ENCODE peak calls at places on chromosomes 6 and 20, in eight cellular contexts. One of them, this sample, is unnamed. For H3K36me3, the result is how much of the 10 kb centered on the place peaks cover.

GRCh38 chr6:148915889-148916288 is 169.1 kb downstream of the UST start:
- DNase-seq in psoas muscle: no peak
- DNase-seq in kidney: no peak
- DNase-seq in tibial artery: no peak
- DNase-seq in Caco-2: no peak
- DNase-seq in pancreas: no peak
- DNase-seq in neuronal stem cell: no peak
- DNase-seq in gastrocnemius medialis: no peak
- DNase-seq in this sample: no peak

GRCh38 chr6:135990437-135990836 is 138.9 kb downstream of the PDE7B start:
- DNase-seq in psoas muscle: no peak
- DNase-seq in kidney: no peak
- DNase-seq in tibial artery: no peak
- DNase-seq in Caco-2: no peak
- DNase-seq in pancreas: no peak
- DNase-seq in neuronal stem cell: no peak
- DNase-seq in gastrocnemius medialis: no peak
- DNase-seq in this sample: no peak

GRCh38 chr20:5056801-5057599 is 55.7 kb upstream of the SLC23A2 start:
- DNase-seq in psoas muscle: no peak
- DNase-seq in kidney: no peak
- DNase-seq in tibial artery: peak
- DNase-seq in Caco-2: peak
- DNase-seq in pancreas: no peak
- DNase-seq in neuronal stem cell: no peak
- DNase-seq in gastrocnemius medialis: peak
- DNase-seq in this sample: peak

GRCh38 chr6:88538130-88538706 is 372.1 kb upstream of the CNR1 start:
- DNase-seq in psoas muscle: no peak
- DNase-seq in kidney: no peak
- DNase-seq in tibial artery: no peak
- DNase-seq in Caco-2: no peak
- DNase-seq in pancreas: no peak
- DNase-seq in neuronal stem cell: peak
- DNase-seq in gastrocnemius medialis: no peak
- DNase-seq in this sample: no peak

GRCh38 chr6:165034271-165034741 is 275.1 kb downstream of the C6orf118 start:
- DNase-seq in psoas muscle: no peak
- DNase-seq in kidney: no peak
- DNase-seq in tibial artery: no peak
- DNase-seq in Caco-2: no peak
- DNase-seq in pancreas: no peak
- DNase-seq in neuronal stem cell: no peak
- DNase-seq in gastrocnemius medialis: no peak
- DNase-seq in this sample: no peak

GRCh38 chr6:140052757-140053729 is 678.6 kb upstream of the CITED2 start:
- DNase-seq in psoas muscle: no peak
- DNase-seq in kidney: no peak
- DNase-seq in tibial artery: no peak
- DNase-seq in Caco-2: no peak
- DNase-seq in pancreas: no peak
- DNase-seq in neuronal stem cell: no peak
- DNase-seq in gastrocnemius medialis: no peak
- DNase-seq in this sample: no peak

GRCh38 chr6:106910999-106911949 is 63.3 kb downstream of the CD24 start:
- DNase-seq in psoas muscle: no peak
- DNase-seq in kidney: no peak
- DNase-seq in tibial artery: no peak
- DNase-seq in Caco-2: peak
- DNase-seq in pancreas: no peak
- DNase-seq in neuronal stem cell: no peak
- DNase-seq in gastrocnemius medialis: no peak
- DNase-seq in this sample: no peak

GRCh38 chr6:15065603-15066002 is 180.3 kb upstream of the JARID2 start:
- DNase-seq in psoas muscle: no peak
- DNase-seq in kidney: no peak
- DNase-seq in tibial artery: no peak
- DNase-seq in Caco-2: peak
- DNase-seq in pancreas: no peak
- DNase-seq in neuronal stem cell: no peak
- DNase-seq in gastrocnemius medialis: no peak
- DNase-seq in this sample: no peak

GRCh38 chr6:56767892-56768531 is 125.3 kb upstream of the DST start:
- DNase-seq in psoas muscle: no peak
- DNase-seq in kidney: no peak
- DNase-seq in tibial artery: no peak
- DNase-seq in Caco-2: no peak
- DNase-seq in pancreas: no peak
- DNase-seq in neuronal stem cell: no peak
- DNase-seq in gastrocnemius medialis: no peak
- DNase-seq in this sample: no peak

GRCh38 chr20:46954490-46955038 is 59.9 kb downstream of the EYA2 start:
- DNase-seq in psoas muscle: no peak
- DNase-seq in kidney: no peak
- DNase-seq in tibial artery: no peak
- DNase-seq in Caco-2: no peak
- DNase-seq in pancreas: no peak
- DNase-seq in neuronal stem cell: no peak
- DNase-seq in gastrocnemius medialis: peak
- DNase-seq in this sample: no peak

GRCh38 chr6:26532699-26533523 is 5.3 kb upstream of the HMGN4 start:
- DNase-seq in psoas muscle: peak
- DNase-seq in kidney: peak
- DNase-seq in tibial artery: peak
- DNase-seq in Caco-2: peak
- DNase-seq in pancreas: peak
- DNase-seq in neuronal stem cell: peak
- DNase-seq in gastrocnemius medialis: peak
- DNase-seq in this sample: no peak

GRCh38 chr20:16806061-16806460 is 57.9 kb downstream of the OTOR start:
- DNase-seq in psoas muscle: no peak
- DNase-seq in kidney: no peak
- DNase-seq in tibial artery: no peak
- DNase-seq in Caco-2: no peak
- DNase-seq in pancreas: no peak
- DNase-seq in neuronal stem cell: no peak
- DNase-seq in gastrocnemius medialis: no peak
- DNase-seq in this sample: no peak

GRCh38 chr6:40474937-40475336 is 112.2 kb downstream of the LRFN2 start:
- DNase-seq in psoas muscle: no peak
- DNase-seq in kidney: no peak
- DNase-seq in tibial artery: no peak
- DNase-seq in Caco-2: no peak
- DNase-seq in pancreas: no peak
- DNase-seq in neuronal stem cell: no peak
- DNase-seq in gastrocnemius medialis: no peak
- DNase-seq in this sample: no peak

GRCh38 chr20:1757072-1757471 is 99.5 kb upstream of the SIRPG start:
- DNase-seq in psoas muscle: no peak
- DNase-seq in kidney: no peak
- DNase-seq in tibial artery: no peak
- DNase-seq in Caco-2: no peak
- DNase-seq in pancreas: no peak
- DNase-seq in neuronal stem cell: no peak
- DNase-seq in gastrocnemius medialis: no peak
- DNase-seq in this sample: no peak

GRCh38 chr6:159700970-159701369 is 7.9 kb upstream of the SOD2 start:
- DNase-seq in psoas muscle: no peak
- DNase-seq in kidney: no peak
- DNase-seq in tibial artery: no peak
- DNase-seq in Caco-2: no peak
- DNase-seq in pancreas: no peak
- DNase-seq in neuronal stem cell: no peak
- DNase-seq in gastrocnemius medialis: peak
- DNase-seq in this sample: no peak

GRCh38 chr6:153015094-153015645 is 12.7 kb upstream of the MTRF1L start:
- DNase-seq in psoas muscle: no peak
- DNase-seq in kidney: no peak
- DNase-seq in tibial artery: no peak
- DNase-seq in Caco-2: no peak
- DNase-seq in pancreas: no peak
- DNase-seq in neuronal stem cell: no peak
- DNase-seq in gastrocnemius medialis: no peak
- DNase-seq in this sample: no peak

GRCh38 chr6:153032255-153032882 is 29.9 kb upstream of the MTRF1L start:
- DNase-seq in psoas muscle: no peak
- DNase-seq in kidney: no peak
- DNase-seq in tibial artery: no peak
- DNase-seq in Caco-2: no peak
- DNase-seq in pancreas: no peak
- DNase-seq in neuronal stem cell: no peak
- DNase-seq in gastrocnemius medialis: no peak
- DNase-seq in this sample: no peak

GRCh38 chr6:139422105-139423036 is 47.9 kb upstream of the CITED2 start:
- DNase-seq in psoas muscle: no peak
- DNase-seq in kidney: no peak
- DNase-seq in tibial artery: no peak
- DNase-seq in Caco-2: no peak
- DNase-seq in pancreas: no peak
- DNase-seq in neuronal stem cell: no peak
- DNase-seq in gastrocnemius medialis: no peak
- DNase-seq in this sample: no peak

DNA sequence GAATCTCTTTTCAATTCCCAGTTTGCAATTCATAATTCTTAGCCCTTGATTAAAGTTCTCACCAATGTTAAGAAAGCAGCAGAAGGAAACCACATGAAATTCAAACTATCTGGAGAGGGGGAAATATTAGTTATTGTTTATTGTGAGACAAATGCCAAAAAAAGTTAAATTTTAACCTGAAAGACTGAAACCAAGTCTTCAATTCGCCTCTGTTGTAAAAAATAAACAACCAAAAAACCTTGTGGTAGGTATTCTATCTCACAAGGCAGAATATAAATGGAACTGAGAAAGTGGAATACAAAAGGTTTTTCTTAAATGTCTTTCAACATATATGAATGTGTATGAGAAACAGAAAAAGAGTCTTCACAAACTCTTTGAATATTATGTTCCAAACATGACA is 24.8 kb downstream of the TMX4 start:
- DNase-seq in psoas muscle: no peak
- DNase-seq in kidney: no peak
- DNase-seq in tibial artery: no peak
- DNase-seq in Caco-2: no peak
- DNase-seq in pancreas: no peak
- DNase-seq in neuronal stem cell: no peak
- DNase-seq in gastrocnemius medialis: no peak
- DNase-seq in this sample: no peak
- H3K36me3 ChIP-seq in psoas muscle: under half
- H3K36me3 ChIP-seq in kidney: under half
- H3K36me3 ChIP-seq in tibial artery: half or more
- H3K36me3 ChIP-seq in Caco-2: under half
- H3K36me3 ChIP-seq in pancreas: under half
- H3K36me3 ChIP-seq in neuronal stem cell: half or more
- H3K36me3 ChIP-seq in gastrocnemius medialis: half or more
- H3K36me3 ChIP-seq in this sample: under half

DNA sequence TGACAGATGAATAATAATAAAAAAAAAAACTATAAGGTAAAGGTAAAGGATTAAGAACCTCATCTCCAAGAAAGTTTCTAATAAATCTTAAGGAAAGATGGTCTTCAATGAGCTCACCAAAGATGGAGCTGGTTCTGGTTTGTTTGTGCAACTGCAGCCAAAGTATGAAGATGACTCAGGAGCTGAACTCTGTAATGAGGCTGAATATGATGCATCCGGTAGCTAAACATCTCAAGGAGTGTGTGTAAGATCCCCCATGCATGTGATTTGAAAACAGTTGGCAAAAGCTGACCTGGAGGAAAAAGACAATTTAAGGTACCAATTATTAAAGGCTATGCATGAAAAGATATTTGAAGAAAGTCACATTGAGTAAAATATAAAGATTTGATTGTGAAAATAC is 25.1 kb downstream of the MED23 start:
- DNase-seq in psoas muscle: no peak
- DNase-seq in kidney: no peak
- DNase-seq in tibial artery: no peak
- DNase-seq in Caco-2: no peak
- DNase-seq in pancreas: no peak
- DNase-seq in neuronal stem cell: no peak
- DNase-seq in gastrocnemius medialis: no peak
- DNase-seq in this sample: no peak
- H3K36me3 ChIP-seq in psoas muscle: under half
- H3K36me3 ChIP-seq in kidney: under half
- H3K36me3 ChIP-seq in tibial artery: half or more
- H3K36me3 ChIP-seq in Caco-2: under half
- H3K36me3 ChIP-seq in pancreas: half or more
- H3K36me3 ChIP-seq in neuronal stem cell: half or more
- H3K36me3 ChIP-seq in gastrocnemius medialis: half or more
- H3K36me3 ChIP-seq in this sample: half or more

GRCh38 chr6:169766921-169767736 is 15.7 kb downstream of the ERMARD start:
- DNase-seq in psoas muscle: no peak
- DNase-seq in kidney: no peak
- DNase-seq in tibial artery: no peak
- DNase-seq in Caco-2: no peak
- DNase-seq in pancreas: no peak
- DNase-seq in neuronal stem cell: no peak
- DNase-seq in gastrocnemius medialis: no peak
- DNase-seq in this sample: no peak
- H3K36me3 ChIP-seq in psoas muscle: under half
- H3K36me3 ChIP-seq in kidney: under half
- H3K36me3 ChIP-seq in tibial artery: half or more
- H3K36me3 ChIP-seq in Caco-2: under half
- H3K36me3 ChIP-seq in pancreas: under half
- H3K36me3 ChIP-seq in neuronal stem cell: half or more
- H3K36me3 ChIP-seq in gastrocnemius medialis: half or more
- H3K36me3 ChIP-seq in this sample: half or more

GRCh38 chr20:50895111-50895830 is 36.0 kb downstream of the ADNP start:
- DNase-seq in psoas muscle: no peak
- DNase-seq in kidney: no peak
- DNase-seq in tibial artery: no peak
- DNase-seq in Caco-2: no peak
- DNase-seq in pancreas: no peak
- DNase-seq in neuronal stem cell: no peak
- DNase-seq in gastrocnemius medialis: no peak
- DNase-seq in this sample: no peak
- H3K36me3 ChIP-seq in psoas muscle: under half
- H3K36me3 ChIP-seq in kidney: under half
- H3K36me3 ChIP-seq in tibial artery: half or more
- H3K36me3 ChIP-seq in Caco-2: under half
- H3K36me3 ChIP-seq in pancreas: under half
- H3K36me3 ChIP-seq in neuronal stem cell: half or more
- H3K36me3 ChIP-seq in gastrocnemius medialis: half or more
- H3K36me3 ChIP-seq in this sample: half or more

This sample was measured in ascending aorta.